ENCODE peak calls at places on chromosomes 5 and 9, in five cellular contexts. One of them, this sample, is unnamed.

GRCh38 chr9:86315088-86315487 is 32.8 kb upstream of the ISCA1 start:
- DNase-seq in activated gamma-delta T cell treated with Interleukin-2 at 50 U/mL for 16 hours: no peak
- DNase-seq in GM23338: no peak
- DNase-seq in astrocyte of the spinal cord: no peak
- DNase-seq in right lobe of liver: no peak
- DNase-seq in this sample: no peak

GRCh38 chr9:37514999-37515398 is 29.3 kb downstream of the POLR1E start:
- DNase-seq in activated gamma-delta T cell treated with Interleukin-2 at 50 U/mL for 16 hours: no peak
- DNase-seq in GM23338: no peak
- DNase-seq in astrocyte of the spinal cord: no peak
- DNase-seq in right lobe of liver: no peak
- DNase-seq in this sample: no peak

GRCh38 chr9:6644346-6645152 is 980 bp downstream of the GLDC start:
- DNase-seq in activated gamma-delta T cell treated with Interleukin-2 at 50 U/mL for 16 hours: no peak
- DNase-seq in GM23338: peak
- DNase-seq in astrocyte of the spinal cord: peak
- DNase-seq in right lobe of liver: no peak
- DNase-seq in this sample: no peak

GRCh38 chr5:154210163-154210562 is 19.6 kb downstream of the GALNT10 start:
- DNase-seq in activated gamma-delta T cell treated with Interleukin-2 at 50 U/mL for 16 hours: no peak
- DNase-seq in GM23338: no peak
- DNase-seq in astrocyte of the spinal cord: no peak
- DNase-seq in right lobe of liver: no peak
- DNase-seq in this sample: no peak

GRCh38 chr5:156188026-156188425 is 138.9 kb upstream of the SGCD start:
- DNase-seq in activated gamma-delta T cell treated with Interleukin-2 at 50 U/mL for 16 hours: no peak
- DNase-seq in GM23338: no peak
- DNase-seq in astrocyte of the spinal cord: no peak
- DNase-seq in right lobe of liver: no peak
- DNase-seq in this sample: no peak

GRCh38 chr5:163434410-163434866 is 3.0 kb upstream of the CCNG1 start:
- DNase-seq in activated gamma-delta T cell treated with Interleukin-2 at 50 U/mL for 16 hours: no peak
- DNase-seq in GM23338: no peak
- DNase-seq in astrocyte of the spinal cord: peak
- DNase-seq in right lobe of liver: no peak
- DNase-seq in this sample: no peak

GRCh38 chr9:89138463-89139390 is 39.9 kb downstream of the SHC3 start:
- DNase-seq in activated gamma-delta T cell treated with Interleukin-2 at 50 U/mL for 16 hours: no peak
- DNase-seq in GM23338: no peak
- DNase-seq in astrocyte of the spinal cord: peak
- DNase-seq in right lobe of liver: no peak
- DNase-seq in this sample: no peak

GRCh38 chr5:40679998-40680681 is 425 bp downstream of the PTGER4 start:
- DNase-seq in activated gamma-delta T cell treated with Interleukin-2 at 50 U/mL for 16 hours: peak
- DNase-seq in GM23338: peak
- DNase-seq in astrocyte of the spinal cord: no peak
- DNase-seq in right lobe of liver: peak
- DNase-seq in this sample: no peak

GRCh38 chr5:39340486-39340885 is 23.8 kb downstream of the C9 start:
- DNase-seq in activated gamma-delta T cell treated with Interleukin-2 at 50 U/mL for 16 hours: no peak
- DNase-seq in GM23338: no peak
- DNase-seq in astrocyte of the spinal cord: no peak
- DNase-seq in right lobe of liver: no peak
- DNase-seq in this sample: no peak

GRCh38 chr9:130053504-130054427 is at the start of gene GPR107:
- DNase-seq in activated gamma-delta T cell treated with Interleukin-2 at 50 U/mL for 16 hours: peak
- DNase-seq in GM23338: peak
- DNase-seq in astrocyte of the spinal cord: peak
- DNase-seq in right lobe of liver: peak
- DNase-seq in this sample: peak

GRCh38 chr5:72390836-72391235 is 70.7 kb downstream of the PTCD2 start:
- DNase-seq in activated gamma-delta T cell treated with Interleukin-2 at 50 U/mL for 16 hours: no peak
- DNase-seq in GM23338: no peak
- DNase-seq in astrocyte of the spinal cord: no peak
- DNase-seq in right lobe of liver: no peak
- DNase-seq in this sample: no peak

GRCh38 chr9:127567119-127567897 is 44.8 kb upstream of the STXBP1 start:
- DNase-seq in activated gamma-delta T cell treated with Interleukin-2 at 50 U/mL for 16 hours: no peak
- DNase-seq in GM23338: no peak
- DNase-seq in astrocyte of the spinal cord: peak
- DNase-seq in right lobe of liver: peak
- DNase-seq in this sample: no peak

GRCh38 chr9:73643379-73644013 is 491.8 kb downstream of the ANXA1 start:
- DNase-seq in activated gamma-delta T cell treated with Interleukin-2 at 50 U/mL for 16 hours: no peak
- DNase-seq in GM23338: no peak
- DNase-seq in astrocyte of the spinal cord: peak
- DNase-seq in right lobe of liver: no peak
- DNase-seq in this sample: no peak

GRCh38 chr9:108671156-108671555 is 184.6 kb downstream of the ACTL7B start:
- DNase-seq in activated gamma-delta T cell treated with Interleukin-2 at 50 U/mL for 16 hours: no peak
- DNase-seq in GM23338: peak
- DNase-seq in astrocyte of the spinal cord: no peak
- DNase-seq in right lobe of liver: no peak
- DNase-seq in this sample: no peak